ENCODE peak calls at places on chromosomes 2 and 18, in eight cellular contexts. K is prostate gland, Y is fibroblast of lung, Z is endodermal cell, B is cardiac muscle cell, X is GM23338, F is PC-9, E is thoracic aorta. T is an unnamed sample. For H3K27me3 and H3K36me3, the result is how much of the 10 kb centered on the place peaks cover.

GRCh38 chr18:3867768-3868445 is 417.9 kb downstream of the TGIF1 start:
- DNase-seq in K (no peak), Y (peak), Z (no peak), B (no peak), X (no peak), F (no peak), E (no peak), T (no peak)

GRCh38 chr2:147910990-147911473 is 66.2 kb downstream of the ACVR2A start:
- DNase-seq in K (peak), Y (peak), Z (peak), B (peak), X (peak), F (peak), E (no peak), T (no peak)

GRCh38 chr2:151845884-151846283 is 17.7 kb upstream of the ARL5A start:
- DNase-seq in K (no peak), Y (no peak), Z (no peak), B (no peak), X (no peak), F (no peak), E (no peak), T (no peak)

GRCh38 chr18:22813648-22814328 is 119.3 kb upstream of the RBBP8 start:
- DNase-seq in K (peak), Y (peak), Z (no peak), B (peak), X (peak), F (no peak), E (no peak), T (no peak)

GRCh38 chr2:231250698-231251097 is 52.3 kb downstream of the ARMC9 start:
- DNase-seq in K (no peak), Y (no peak), Z (no peak), B (no peak), X (no peak), F (no peak), E (no peak), T (no peak)

GRCh38 chr2:223735659-223736244 is 101.6 kb downstream of the AP1S3 start:
- DNase-seq in K (no peak), Y (peak), Z (no peak), B (no peak), X (no peak), F (no peak), E (no peak), T (no peak)

GRCh38 chr2:170587117-170587516 is 128.0 kb upstream of the SP5 start:
- DNase-seq in K (no peak), Y (no peak), Z (no peak), B (no peak), X (no peak), F (no peak), E (no peak), T (no peak)

GRCh38 chr2:64453710-64454315 is at the start of gene LGALSL:
- DNase-seq in K (peak), Y (peak), Z (peak), B (peak), X (peak), F (peak), E (no peak), T (peak)

GRCh38 chr2:134177351-134177931 is 76.4 kb upstream of the MGAT5 start:
- DNase-seq in K (peak), Y (peak), Z (no peak), B (no peak), X (peak), F (no peak), E (no peak), T (no peak)

GRCh38 chr18:23779696-23780303 is 90.5 kb downstream of the LAMA3 start:
- DNase-seq in K (no peak), Y (no peak), Z (peak), B (peak), X (peak), F (no peak), E (no peak), T (no peak)

GRCh38 chr18:5903386-5903785 is 8.1 kb upstream of the TMEM200C start:
- DNase-seq in K (no peak), Y (no peak), Z (no peak), B (no peak), X (no peak), F (no peak), E (no peak), T (no peak)

GRCh38 chr18:5894613-5895299 is 566 bp downstream of the TMEM200C start:
- DNase-seq in K (no peak), Y (peak), Z (peak), B (peak), X (peak), F (no peak), E (no peak), T (peak)

GRCh38 chr18:5895300-5895885 is at the start of gene TMEM200C:
- DNase-seq in K (no peak), Y (peak), Z (peak), B (peak), X (peak), F (no peak), E (no peak), T (peak)

GRCh38 chr18:5895886-5896740 is 791 bp upstream of the TMEM200C start:
- DNase-seq in K (no peak), Y (peak), Z (peak), B (peak), X (peak), F (no peak), E (no peak), T (peak)

GRCh38 chr18:5900249-5900648 is 4.9 kb upstream of the TMEM200C start:
- DNase-seq in K (no peak), Y (peak), Z (no peak), B (no peak), X (no peak), F (no peak), E (no peak), T (no peak)
- H3K27me3 ChIP-seq in K (under half), Y (under half), Z (under half), B (under half), X (under half), F (under half), E (under half), T (under half)

DNA sequence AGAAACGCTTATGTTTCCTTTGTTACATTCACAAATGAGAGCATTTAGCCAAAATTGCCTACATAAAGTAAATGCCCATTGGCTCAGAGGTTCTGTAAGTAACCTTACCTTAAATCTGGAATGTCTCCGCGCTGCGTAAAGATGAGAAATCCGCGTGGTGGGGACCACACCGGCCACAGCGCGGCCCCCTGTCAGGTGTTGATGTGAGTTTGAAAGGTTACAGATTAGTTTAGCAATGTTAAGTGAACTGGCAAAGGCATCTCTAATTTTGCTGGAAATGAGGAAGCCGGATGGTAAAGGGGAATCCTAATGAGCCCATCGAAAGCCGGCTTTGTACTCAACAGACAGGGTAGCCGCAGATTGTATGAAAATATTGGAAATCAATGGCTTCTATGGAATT is 11.8 kb downstream of the SALL3 start:
- DNase-seq in K (no peak), Y (no peak), Z (no peak), B (no peak), X (no peak), F (no peak), E (no peak), T (no peak)
- H3K4me3 ChIP-seq in K (no peak), Y (no peak), Z (no peak), B (no peak), X (peak), F (no peak), E (no peak), T (no peak)

DNA sequence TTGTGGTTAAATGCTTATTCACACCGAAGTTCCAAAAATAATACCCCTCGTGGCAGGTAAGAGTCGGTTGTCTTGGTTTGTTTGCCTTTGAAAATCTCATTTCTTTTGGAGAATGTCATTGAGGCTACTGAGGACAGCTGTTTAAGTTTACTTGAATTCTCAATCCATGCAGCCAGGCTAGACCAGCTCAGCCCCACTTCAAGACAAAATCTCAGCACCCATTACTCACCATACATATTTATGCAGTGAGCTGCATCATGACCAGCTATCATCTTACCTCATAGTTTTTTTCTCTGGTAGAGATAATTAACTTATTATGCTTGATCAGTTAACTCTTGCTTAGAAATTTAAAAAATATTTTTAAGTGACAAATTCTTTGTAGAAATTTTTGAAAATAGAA is 115.9 kb downstream of the HAUS1 start:
- DNase-seq in K (no peak), Y (peak), Z (no peak), B (no peak), X (no peak), F (no peak), E (no peak), T (no peak)
- H3K36me3 ChIP-seq in K (under half), Y (under half), Z (under half), B (under half), X (under half), F (under half), E (under half), T (under half)

GRCh38 chr18:25352629-25353005 is 651 bp upstream of the ZNF521 start:
- DNase-seq in K (no peak), Y (no peak), Z (no peak), B (no peak), X (no peak), F (no peak), E (no peak), T (no peak)
- H3K27me3 ChIP-seq in K (under half), Y (under half), Z (under half), B (under half), X (under half), F (under half), E (under half), T (half or more)

DNA sequence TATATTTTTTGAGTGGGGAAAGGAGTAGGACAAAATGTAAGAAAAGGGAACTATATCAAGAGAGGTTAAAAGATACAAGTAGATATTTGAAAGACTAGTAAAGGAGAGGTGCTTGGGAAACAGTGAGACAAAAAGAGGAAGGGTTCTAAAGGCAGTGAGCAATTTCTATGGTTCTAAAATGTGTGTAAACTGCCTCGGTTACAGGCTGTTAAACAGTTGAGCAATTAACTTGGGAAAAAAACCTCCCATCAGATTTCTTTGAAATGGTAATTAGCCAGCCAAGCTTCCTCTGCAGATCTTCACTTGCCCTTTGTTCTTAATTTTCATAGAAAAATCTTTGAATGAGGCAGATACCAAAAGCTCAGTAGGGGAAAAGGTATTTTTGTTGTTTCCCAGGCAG is 238.7 kb upstream of the KCNH7 start:
- DNase-seq in K (no peak), Y (no peak), Z (no peak), B (no peak), X (peak), F (no peak), E (no peak), T (no peak)
- H3K4me3 ChIP-seq in K (no peak), Y (no peak), Z (no peak), B (no peak), X (no peak), F (no peak), E (no peak), T (no peak)

DNA sequence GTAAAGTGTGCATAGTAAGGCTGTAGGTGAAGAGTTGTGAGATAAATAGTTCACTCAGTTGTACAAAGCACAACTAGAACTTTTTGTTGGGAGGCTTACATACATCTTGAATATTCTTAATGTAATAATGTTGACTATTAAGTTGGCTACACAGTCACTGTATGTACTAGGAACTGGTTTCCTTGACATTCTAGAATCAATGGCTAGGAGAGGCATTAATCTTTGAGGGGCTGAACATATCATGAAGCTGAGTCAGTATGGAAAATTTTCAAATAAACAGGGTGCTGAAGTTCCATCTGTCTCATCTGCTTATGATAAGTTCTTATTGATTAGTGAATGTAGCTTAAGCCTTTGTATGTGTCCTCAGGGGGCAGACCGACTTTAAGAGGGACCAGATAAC is 23.4 kb downstream of the METTL21A start:
- DNase-seq in K (no peak), Y (peak), Z (no peak), B (no peak), X (no peak), F (no peak), E (no peak), T (no peak)
- H3K36me3 ChIP-seq in K (under half), Y (under half), Z (under half), B (under half), X (under half), F (under half), E (under half), T (under half)

GRCh38 chr2:102129082-102129481 is 13.5 kb upstream of the IL1R1 start:
- DNase-seq in K (no peak), Y (no peak), Z (no peak), B (no peak), X (no peak), F (no peak), E (no peak), T (no peak)
- H3K27me3 ChIP-seq in K (under half), Y (under half), Z (under half), B (under half), X (under half), F (under half), E (under half), T (under half)

GRCh38 chr2:48607307-48608014 is 10.2 kb upstream of the GTF2A1L start:
- DNase-seq in K (no peak), Y (peak), Z (no peak), B (no peak), X (no peak), F (peak), E (no peak), T (no peak)

GRCh38 chr2:48617618-48618017 is at the start of gene GTF2A1L:
- DNase-seq in K (no peak), Y (no peak), Z (no peak), B (no peak), X (no peak), F (no peak), E (no peak), T (no peak)

GRCh38 chr2:48613211-48613610 is 4.4 kb upstream of the GTF2A1L start:
- DNase-seq in K (no peak), Y (no peak), Z (no peak), B (no peak), X (no peak), F (no peak), E (no peak), T (no peak)
- H3K4me3 ChIP-seq in K (no peak), Y (no peak), Z (no peak), B (no peak), X (no peak), F (no peak), E (no peak), T (no peak)

GRCh38 chr18:30622635-30623034 is 419.9 kb downstream of the DSC3 start:
- DNase-seq in K (no peak), Y (no peak), Z (no peak), B (no peak), X (no peak), F (no peak), E (no peak), T (peak)
- H3K36me3 ChIP-seq in K (under half), Y (under half), Z (under half), B (under half), X (under half), F (under half), E (under half), T (under half)

GRCh38 chr18:896315-896714 is 8.4 kb upstream of the ADCYAP1 start:
- DNase-seq in K (no peak), Y (no peak), Z (no peak), B (no peak), X (no peak), F (no peak), E (no peak), T (no peak)
- H3K27me3 ChIP-seq in K (under half), Y (under half), Z (under half), B (half or more), X (under half), F (under half), E (under half), T (under half)